ENCODE peak calls at places on chromosomes 1 and 21, in six cellular contexts. G, I, V, N, Q and Y are unnamed samples.

GRCh38 chr1:159132271-159132881 is 39.0 kb upstream of the CADM3 start:
- DNase-seq in G (peak), I (peak), V (peak), N (peak), Q (peak), Y (peak)

GRCh38 chr1:110161165-110161564 is 10.9 kb downstream of the SLC6A17 start:
- DNase-seq in G (no peak), I (no peak), V (no peak), N (no peak), Q (no peak), Y (no peak)

GRCh38 chr1:178098262-178098661 is 4.4 kb downstream of the RASAL2 start:
- DNase-seq in G (no peak), I (no peak), V (no peak), N (no peak), Q (no peak), Y (no peak)

GRCh38 chr1:101291562-101292035 is 54.8 kb downstream of the S1PR1 start:
- DNase-seq in G (no peak), I (no peak), V (no peak), N (no peak), Q (no peak), Y (no peak)

GRCh38 chr1:24535021-24535424 is 20.9 kb upstream of the NCMAP start:
- DNase-seq in G (peak), I (no peak), V (peak), N (peak), Q (peak), Y (peak)

GRCh38 chr1:3656450-3657095 is 4.3 kb downstream of the TP73 start:
- DNase-seq in G (no peak), I (peak), V (peak), N (no peak), Q (no peak), Y (peak)

GRCh38 chr1:232678185-232678886 is 48.4 kb upstream of the SIPA1L2 start:
- DNase-seq in G (no peak), I (no peak), V (no peak), N (no peak), Q (no peak), Y (no peak)

GRCh38 chr1:191788551-191788950 is 369.7 kb upstream of the RGS18 start:
- DNase-seq in G (peak), I (no peak), V (no peak), N (no peak), Q (no peak), Y (no peak)

GRCh38 chr1:203682401-203683383 is 56.1 kb downstream of the ATP2B4 start:
- DNase-seq in G (peak), I (no peak), V (peak), N (peak), Q (peak), Y (no peak)

GRCh38 chr1:27601321-27601770 is 2.6 kb downstream of the AHDC1 start:
- DNase-seq in G (no peak), I (no peak), V (no peak), N (no peak), Q (no peak), Y (no peak)

GRCh38 chr21:33071878-33072306 is 2.0 kb downstream of the OLIG1 start:
- DNase-seq in G (peak), I (no peak), V (no peak), N (no peak), Q (peak), Y (no peak)

GRCh38 chr1:6352138-6352563 is 41.4 kb downstream of the ACOT7 start:
- DNase-seq in G (peak), I (no peak), V (no peak), N (no peak), Q (no peak), Y (no peak)

GRCh38 chr1:161994153-161994814 is 29.4 kb downstream of the OLFML2B start:
- DNase-seq in G (no peak), I (no peak), V (no peak), N (no peak), Q (no peak), Y (no peak)

GRCh38 chr1:210373628-210373877 is 44.9 kb downstream of the HHAT start:
- DNase-seq in G (no peak), I (no peak), V (no peak), N (no peak), Q (no peak), Y (no peak)

GRCh38 chr1:18574754-18575153 is 55.9 kb upstream of the PAX7 start:
- DNase-seq in G (no peak), I (no peak), V (no peak), N (no peak), Q (no peak), Y (no peak)

GRCh38 chr1:93681095-93681548 is 515 bp downstream of the BCAR3 start:
- DNase-seq in G (no peak), I (no peak), V (no peak), N (no peak), Q (no peak), Y (no peak)

GRCh38 chr1:32180186-32181060 is 948 bp downstream of the TXLNA start:
- DNase-seq in G (peak), I (peak), V (peak), N (no peak), Q (peak), Y (no peak)

GRCh38 chr1:154767315-154768240 is 102.5 kb downstream of the KCNN3 start:
- DNase-seq in G (no peak), I (no peak), V (no peak), N (no peak), Q (no peak), Y (no peak)

GRCh38 chr1:36542962-36543515 is 60.3 kb upstream of the CSF3R start:
- DNase-seq in G (peak), I (no peak), V (no peak), N (no peak), Q (no peak), Y (no peak)

GRCh38 chr1:145983206-145983675 is 13.1 kb downstream of the TXNIP start:
- DNase-seq in G (no peak), I (no peak), V (no peak), N (no peak), Q (peak), Y (no peak)

GRCh38 chr1:80533178-80533577 is 1267.6 kb upstream of the ADGRL2 start:
- DNase-seq in G (no peak), I (no peak), V (no peak), N (no peak), Q (no peak), Y (no peak)

GRCh38 chr1:112263464-112263863 is 132.6 kb upstream of the CTTNBP2NL start:
- DNase-seq in G (no peak), I (no peak), V (no peak), N (no peak), Q (no peak), Y (no peak)

GRCh38 chr1:198024782-198025181 is 107.6 kb downstream of the LHX9 start:
- DNase-seq in G (no peak), I (no peak), V (no peak), N (no peak), Q (no peak), Y (no peak)

GRCh38 chr1:228242313-228242864 is 34.5 kb downstream of the OBSCN start:
- DNase-seq in G (no peak), I (no peak), V (no peak), N (no peak), Q (no peak), Y (no peak)

GRCh38 chr1:13830616-13831280 is 130.8 kb downstream of the PRDM2 start:
- DNase-seq in G (no peak), I (no peak), V (peak), N (no peak), Q (no peak), Y (no peak)

GRCh38 chr1:232519186-232519585 is 110.7 kb downstream of the SIPA1L2 start:
- DNase-seq in G (no peak), I (no peak), V (no peak), N (no peak), Q (no peak), Y (no peak)

GRCh38 chr1:161091796-161092507 is 2.6 kb upstream of the NECTIN4 start:
- DNase-seq in G (no peak), I (no peak), V (no peak), N (no peak), Q (no peak), Y (no peak)